ENCODE peak calls at places on chromosomes 7 and 10, in five cellular contexts. N is cardiac fibroblast, B is psoas muscle, D is A549, Z is GM12864. W is an unnamed sample.

GRCh38 chr10:75024971-75025523 is 86.4 kb upstream of the SAMD8 start:
- DNase-seq in B (no peak), N (no peak), Z (no peak), D (no peak), W (no peak)

GRCh38 chr10:3782456-3783312 is 2.3 kb downstream of the KLF6 start:
- DNase-seq in D (no peak), N (peak), B (peak), Z (no peak), W (peak)

GRCh38 chr10:113179270-113179669 is 229.2 kb downstream of the TCF7L2 start:
- DNase-seq in Z (no peak), B (no peak), D (no peak), N (peak), W (no peak)

GRCh38 chr10:22053048-22053447 is 49.5 kb upstream of the DNAJC1 start:
- DNase-seq in N (no peak), D (no peak), B (no peak), Z (no peak), W (no peak)

GRCh38 chr10:51711519-51711891 is 12.1 kb upstream of the CSTF2T start:
- DNase-seq in N (no peak), D (no peak), B (no peak), Z (no peak), W (no peak)

GRCh38 chr10:72509206-72509799 is 116.6 kb downstream of the MICU1 start:
- DNase-seq in Z (no peak), D (no peak), B (no peak), N (no peak), W (no peak)

GRCh38 chr7:156820445-156821063 is 72.4 kb downstream of the LMBR1 start:
- DNase-seq in Z (no peak), D (no peak), B (no peak), N (no peak), W (peak)

GRCh38 chr10:24574578-24575155 is 149.0 kb downstream of the ARHGAP21 start:
- DNase-seq in N (no peak), Z (no peak), B (no peak), D (no peak), W (no peak)

GRCh38 chr7:37052673-37053072 is 328.4 kb upstream of the AOAH start:
- DNase-seq in D (no peak), B (no peak), N (no peak), Z (no peak), W (no peak)

GRCh38 chr10:43120948-43121290 is 17.3 kb upstream of the CSGALNACT2 start:
- DNase-seq in Z (no peak), N (peak), D (no peak), B (peak), W (peak)

GRCh38 chr10:48792687-48793096 is 108.0 kb downstream of the WDFY4 start:
- DNase-seq in N (peak), B (no peak), Z (no peak), D (no peak), W (no peak)

GRCh38 chr10:127313996-127314700 is 117.8 kb upstream of the INSYN2A start:
- DNase-seq in B (no peak), N (no peak), Z (no peak), D (no peak), W (no peak)

GRCh38 chr7:26688936-26689506 is 175.4 kb downstream of the SKAP2 start:
- DNase-seq in Z (peak), N (no peak), D (no peak), B (no peak), W (no peak)

GRCh38 chr7:4837814-4838625 is 23.8 kb downstream of the PAPOLB start:
- DNase-seq in B (no peak), D (no peak), Z (no peak), N (no peak), W (no peak)

GRCh38 chr10:88831709-88832108 is 19.9 kb downstream of the ANKRD22 start:
- DNase-seq in B (no peak), D (no peak), N (no peak), Z (no peak), W (no peak)

GRCh38 chr7:94696981-94697670 is 41.2 kb upstream of the SGCE start:
- DNase-seq in B (no peak), D (peak), N (peak), Z (no peak), W (no peak)

GRCh38 chr7:20793258-20793657 is 6.6 kb upstream of the SP8 start:
- DNase-seq in Z (no peak), B (no peak), D (no peak), N (no peak), W (no peak)

GRCh38 chr7:26646666-26647065 is 217.7 kb downstream of the SKAP2 start:
- DNase-seq in N (no peak), D (no peak), B (no peak), Z (no peak), W (no peak)

GRCh38 chr7:141208539-141208938 is 134.7 kb downstream of the TMEM178B start:
- DNase-seq in Z (no peak), N (no peak), D (no peak), B (no peak), W (no peak)

GRCh38 chr7:11533229-11533820 is 298.7 kb downstream of the THSD7A start:
- DNase-seq in D (no peak), B (no peak), Z (no peak), N (peak), W (no peak)

GRCh38 chr7:101169838-101170531 is 4.6 kb upstream of the VGF start:
- DNase-seq in N (peak), Z (peak), D (no peak), B (peak), W (peak)

GRCh38 chr10:25768167-25768566 is 165.9 kb upstream of the MYO3A start:
- DNase-seq in N (no peak), D (no peak), Z (no peak), B (no peak), W (no peak)

GRCh38 chr10:113094114-113094486 is 144.1 kb downstream of the TCF7L2 start:
- DNase-seq in D (no peak), N (peak), Z (no peak), B (no peak), W (no peak)

GRCh38 chr10:118543714-118544400 is 51.6 kb downstream of the PRLHR start:
- DNase-seq in B (no peak), N (peak), Z (no peak), D (peak), W (peak)

GRCh38 chr10:78919111-78919966 is 149.4 kb upstream of the ZMIZ1 start:
- DNase-seq in N (no peak), Z (no peak), D (no peak), B (no peak), W (no peak)

GRCh38 chr10:91632671-91633550 is at the start of gene PPP1R3C:
- DNase-seq in D (peak), B (peak), Z (no peak), N (peak), W (peak)
- TF ChIP-seq CTCF in D (peak), B (peak), Z (no peak), N (peak), W (peak)

GRCh38 chr10:70736470-70736982 is 48.7 kb downstream of the TBATA start:
- DNase-seq in D (no peak), B (no peak), Z (no peak), N (no peak), W (no peak)

GRCh38 chr10:70737250-70737649 is 47.9 kb downstream of the TBATA start:
- DNase-seq in D (no peak), Z (no peak), N (no peak), B (no peak), W (no peak)

GRCh38 chr10:70740441-70741288 is 44.5 kb downstream of the TBATA start:
- DNase-seq in B (no peak), D (no peak), N (no peak), Z (no peak), W (no peak)

GRCh38 chr10:70737977-70738376 is 47.2 kb downstream of the TBATA start:
- DNase-seq in N (no peak), B (no peak), D (no peak), Z (no peak), W (no peak)

GRCh38 chr10:70738425-70739121 is 46.6 kb downstream of the TBATA start:
- DNase-seq in Z (no peak), N (no peak), B (no peak), D (peak), W (no peak)
- TF ChIP-seq CTCF in Z (peak), N (peak), B (no peak), D (no peak), W (no peak)

DNA sequence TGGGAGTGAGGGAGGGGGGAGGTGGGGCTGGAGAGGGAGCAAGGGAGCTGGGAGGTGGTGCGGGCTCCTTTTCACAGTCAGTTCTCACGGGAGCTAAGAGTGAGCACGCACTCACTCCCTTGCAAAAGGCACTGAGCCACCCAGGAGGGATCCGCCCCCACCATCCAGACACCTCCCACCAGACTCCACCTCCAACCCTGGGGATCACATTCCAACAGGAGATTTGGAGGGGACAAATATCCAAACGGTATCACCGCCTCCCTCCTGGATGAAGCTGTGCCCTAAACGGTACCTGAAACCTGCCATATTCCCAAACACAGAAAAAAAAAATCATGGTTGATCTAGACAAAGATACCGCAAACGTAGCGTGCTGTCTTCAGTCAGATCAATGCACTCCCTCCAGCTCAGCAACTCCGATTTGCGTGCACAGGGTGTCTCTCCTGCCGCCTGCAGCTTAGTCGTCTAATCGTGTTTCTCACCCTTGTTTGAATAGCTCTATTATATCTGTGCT is 20.3 kb upstream of the PRKAG2 start:
- DNase-seq in Z (no peak), D (no peak), N (no peak), B (no peak), W (no peak)
- TF ChIP-seq CTCF in Z (no peak), D (no peak), N (no peak), B (no peak), W (no peak)

DNA sequence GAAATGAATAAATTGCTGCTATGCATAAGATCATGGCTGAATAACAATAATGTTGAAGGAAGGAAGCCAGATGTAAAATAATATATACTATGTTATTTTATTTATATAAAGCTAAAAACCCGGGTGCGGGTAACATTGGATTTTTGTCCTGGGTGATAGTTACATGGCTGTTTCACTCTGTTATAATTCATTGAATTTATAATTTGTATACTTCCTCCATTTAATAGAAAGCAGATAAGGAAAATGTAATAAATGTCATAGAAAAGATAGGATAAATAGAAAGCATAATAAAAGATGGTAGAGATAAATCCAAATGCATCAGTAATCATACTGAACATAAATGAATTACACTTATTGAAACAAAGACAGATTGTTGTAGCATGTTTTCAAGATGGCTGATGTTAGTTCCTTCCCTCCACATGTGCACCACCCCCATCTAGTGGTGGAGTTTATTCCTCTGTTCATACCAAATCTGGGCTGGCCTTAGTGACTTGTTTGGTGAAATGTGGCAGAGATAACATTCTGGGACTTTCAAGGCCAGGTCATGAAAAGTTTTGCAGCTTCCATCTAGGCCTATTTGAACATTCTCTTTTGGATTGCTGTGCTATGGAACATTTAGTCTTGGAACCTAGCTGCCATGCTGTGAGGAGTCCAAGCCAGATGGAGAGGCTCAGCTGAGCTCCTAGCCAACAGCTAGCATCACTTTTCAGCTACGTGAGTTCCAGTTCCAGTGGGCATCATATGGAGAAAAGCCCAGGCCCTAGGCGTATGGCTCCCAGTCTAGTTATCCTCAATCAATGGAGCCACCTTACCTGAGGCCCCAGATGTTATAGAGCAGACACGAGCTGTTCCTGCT is 46.9 kb downstream of the AHCYL2 start:
- DNase-seq in Z (peak), N (peak), B (no peak), D (peak), W (peak)
- TF ChIP-seq CTCF in Z (peak), N (peak), B (peak), D (peak), W (peak)

GRCh38 chr7:82288769-82289535 is 154.6 kb downstream of the CACNA2D1 start:
- DNase-seq in N (peak), Z (no peak), B (no peak), D (no peak), W (no peak)
- TF ChIP-seq CTCF in N (no peak), Z (no peak), B (no peak), D (no peak), W (no peak)